ENCODE peak calls at places on chromosomes 5 and 9, in four cellular contexts. One of them, this sample, is unnamed.

GRCh38 chr5:67338416-67338815 is 141.8 kb upstream of the CD180 start:
- DNase-seq in sigmoid colon: no peak
- DNase-seq in right atrium auricular region: no peak
- DNase-seq in K562: no peak
- DNase-seq in this sample: no peak

GRCh38 chr9:3240651-3241268 is 285.0 kb downstream of the RFX3 start:
- DNase-seq in sigmoid colon: peak
- DNase-seq in right atrium auricular region: peak
- DNase-seq in K562: peak
- DNase-seq in this sample: peak

GRCh38 chr5:129003232-129003631 is 37.9 kb downstream of the SLC27A6 start:
- DNase-seq in sigmoid colon: no peak
- DNase-seq in right atrium auricular region: no peak
- DNase-seq in K562: no peak
- DNase-seq in this sample: peak

GRCh38 chr9:93984860-93985259 is 29.7 kb upstream of the BARX1 start:
- DNase-seq in sigmoid colon: no peak
- DNase-seq in right atrium auricular region: no peak
- DNase-seq in K562: no peak
- DNase-seq in this sample: no peak

GRCh38 chr5:40124367-40124766 is 555.3 kb upstream of the PTGER4 start:
- DNase-seq in sigmoid colon: no peak
- DNase-seq in right atrium auricular region: no peak
- DNase-seq in K562: no peak
- DNase-seq in this sample: no peak

GRCh38 chr9:108035485-108035884 is 545.9 kb upstream of the KLF4 start:
- DNase-seq in sigmoid colon: no peak
- DNase-seq in right atrium auricular region: no peak
- DNase-seq in K562: no peak
- DNase-seq in this sample: no peak

GRCh38 chr5:34524123-34524522 is 132.0 kb upstream of the RAI14 start:
- DNase-seq in sigmoid colon: no peak
- DNase-seq in right atrium auricular region: no peak
- DNase-seq in K562: peak
- DNase-seq in this sample: peak

GRCh38 chr9:34084562-34084961 is 35.9 kb upstream of the UBAP2 start:
- DNase-seq in sigmoid colon: peak
- DNase-seq in right atrium auricular region: no peak
- DNase-seq in K562: no peak
- DNase-seq in this sample: no peak

DNA sequence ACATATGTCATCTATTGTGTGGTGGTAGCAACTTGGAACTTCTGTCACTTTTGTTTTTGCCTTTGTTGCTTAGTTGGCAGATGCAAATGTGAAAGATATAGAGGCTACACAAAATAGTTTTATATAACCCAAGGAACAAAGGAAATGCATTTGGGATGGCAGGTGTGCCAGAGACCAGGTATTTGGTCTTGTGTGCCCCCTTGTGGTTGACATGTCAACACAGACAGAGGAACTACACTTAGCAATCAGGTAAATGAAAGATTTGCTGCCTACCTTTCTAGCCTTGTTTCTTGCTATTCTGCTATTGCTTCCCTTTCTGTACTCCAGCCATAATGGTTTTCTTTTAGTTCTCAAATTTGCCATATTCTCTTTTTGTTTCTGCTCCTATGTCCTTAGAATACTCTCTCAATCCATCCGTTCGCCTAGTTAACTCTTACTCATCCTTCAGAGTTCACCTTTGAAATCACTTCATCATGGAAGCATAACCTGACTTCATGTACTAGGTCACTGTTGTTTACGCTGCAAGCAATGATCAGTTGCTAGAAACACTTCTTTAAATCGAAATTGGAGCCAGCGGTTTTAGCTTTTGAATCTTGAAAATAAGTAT is 119.5 kb downstream of the TRPM3 start:
- DNase-seq in sigmoid colon: no peak
- DNase-seq in right atrium auricular region: no peak
- DNase-seq in K562: peak
- DNase-seq in this sample: peak
- TF ChIP-seq CTCF in sigmoid colon: peak
- TF ChIP-seq CTCF in right atrium auricular region: no peak
- TF ChIP-seq CTCF in K562: peak
- TF ChIP-seq CTCF in this sample: peak

DNA sequence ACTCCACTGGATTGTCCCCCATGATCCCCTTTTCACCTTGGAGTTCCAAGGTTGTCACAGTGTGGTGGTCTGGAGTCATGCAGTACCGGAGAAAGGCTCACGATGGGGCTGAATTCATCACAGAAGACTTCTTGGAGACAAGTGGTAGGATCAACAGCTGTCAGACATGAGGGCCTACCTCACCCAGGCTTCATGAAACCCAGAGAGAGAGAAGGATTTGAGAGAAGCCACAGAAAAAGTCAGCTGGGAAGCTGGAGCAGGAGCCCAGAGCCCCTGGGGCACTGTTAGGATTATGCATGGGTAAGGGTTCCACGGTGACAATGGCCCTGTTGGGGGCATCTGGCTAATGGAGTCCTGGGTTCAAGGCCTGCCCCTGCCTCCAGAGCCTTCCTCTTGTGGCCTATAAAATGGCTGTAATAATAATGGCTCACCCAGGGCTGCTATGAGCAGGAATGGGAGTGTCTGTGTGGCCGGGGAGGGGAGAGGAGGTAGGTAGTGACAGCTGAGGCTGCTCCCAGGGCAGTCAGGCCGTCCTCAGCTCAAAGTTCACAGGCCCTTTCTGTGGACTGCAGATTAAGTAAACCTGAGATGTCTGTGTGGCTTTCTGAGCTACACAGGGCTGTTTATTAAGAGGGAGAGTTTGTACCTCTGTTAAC is 910 bp downstream of the TRIM14 start:
- DNase-seq in sigmoid colon: no peak
- DNase-seq in right atrium auricular region: no peak
- DNase-seq in K562: peak
- DNase-seq in this sample: peak
- TF ChIP-seq CTCF in sigmoid colon: no peak
- TF ChIP-seq CTCF in right atrium auricular region: no peak
- TF ChIP-seq CTCF in K562: peak
- TF ChIP-seq CTCF in this sample: peak

GRCh38 chr5:167906209-167906853 is 385.1 kb upstream of the WWC1 start:
- DNase-seq in sigmoid colon: no peak
- DNase-seq in right atrium auricular region: no peak
- DNase-seq in K562: no peak
- DNase-seq in this sample: no peak
- TF ChIP-seq CTCF in sigmoid colon: no peak
- TF ChIP-seq CTCF in right atrium auricular region: no peak
- TF ChIP-seq CTCF in K562: no peak
- TF ChIP-seq CTCF in this sample: no peak

GRCh38 chr5:148687871-148688270 is 33.5 kb upstream of the HTR4 start:
- DNase-seq in sigmoid colon: no peak
- DNase-seq in right atrium auricular region: no peak
- DNase-seq in K562: no peak
- DNase-seq in this sample: no peak

GRCh38 chr5:148688787-148689186 is 34.5 kb upstream of the HTR4 start:
- DNase-seq in sigmoid colon: no peak
- DNase-seq in right atrium auricular region: no peak
- DNase-seq in K562: no peak
- DNase-seq in this sample: peak

GRCh38 chr5:148684528-148684927 is 30.2 kb upstream of the HTR4 start:
- DNase-seq in sigmoid colon: no peak
- DNase-seq in right atrium auricular region: no peak
- DNase-seq in K562: no peak
- DNase-seq in this sample: peak

GRCh38 chr5:148685520-148686134 is 31.3 kb upstream of the HTR4 start:
- DNase-seq in sigmoid colon: no peak
- DNase-seq in right atrium auricular region: no peak
- DNase-seq in K562: no peak
- DNase-seq in this sample: no peak

DNA sequence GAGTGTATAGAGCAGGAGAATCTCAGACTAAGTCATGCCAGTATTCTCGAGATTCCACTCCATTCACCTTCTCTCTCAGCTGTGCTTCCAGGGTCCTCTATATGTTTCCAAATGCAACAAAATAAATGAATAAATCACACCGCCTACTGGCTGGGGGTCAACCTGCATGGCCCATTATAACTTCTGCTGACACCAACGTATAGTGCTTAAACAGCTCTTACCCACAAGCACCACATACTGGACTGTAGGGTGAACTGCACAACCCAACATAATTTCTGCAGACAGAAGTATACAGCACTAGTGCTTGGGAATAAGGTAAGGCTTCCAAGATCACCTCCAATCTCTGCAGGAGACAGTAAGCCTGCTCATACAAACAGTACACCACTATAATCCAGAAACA is 33.1 kb upstream of the HTR4 start:
- DNase-seq in sigmoid colon: no peak
- DNase-seq in right atrium auricular region: no peak
- DNase-seq in K562: peak
- DNase-seq in this sample: peak
- TF ChIP-seq CTCF in sigmoid colon: no peak
- TF ChIP-seq CTCF in right atrium auricular region: no peak
- TF ChIP-seq CTCF in K562: peak
- TF ChIP-seq CTCF in this sample: peak

DNA sequence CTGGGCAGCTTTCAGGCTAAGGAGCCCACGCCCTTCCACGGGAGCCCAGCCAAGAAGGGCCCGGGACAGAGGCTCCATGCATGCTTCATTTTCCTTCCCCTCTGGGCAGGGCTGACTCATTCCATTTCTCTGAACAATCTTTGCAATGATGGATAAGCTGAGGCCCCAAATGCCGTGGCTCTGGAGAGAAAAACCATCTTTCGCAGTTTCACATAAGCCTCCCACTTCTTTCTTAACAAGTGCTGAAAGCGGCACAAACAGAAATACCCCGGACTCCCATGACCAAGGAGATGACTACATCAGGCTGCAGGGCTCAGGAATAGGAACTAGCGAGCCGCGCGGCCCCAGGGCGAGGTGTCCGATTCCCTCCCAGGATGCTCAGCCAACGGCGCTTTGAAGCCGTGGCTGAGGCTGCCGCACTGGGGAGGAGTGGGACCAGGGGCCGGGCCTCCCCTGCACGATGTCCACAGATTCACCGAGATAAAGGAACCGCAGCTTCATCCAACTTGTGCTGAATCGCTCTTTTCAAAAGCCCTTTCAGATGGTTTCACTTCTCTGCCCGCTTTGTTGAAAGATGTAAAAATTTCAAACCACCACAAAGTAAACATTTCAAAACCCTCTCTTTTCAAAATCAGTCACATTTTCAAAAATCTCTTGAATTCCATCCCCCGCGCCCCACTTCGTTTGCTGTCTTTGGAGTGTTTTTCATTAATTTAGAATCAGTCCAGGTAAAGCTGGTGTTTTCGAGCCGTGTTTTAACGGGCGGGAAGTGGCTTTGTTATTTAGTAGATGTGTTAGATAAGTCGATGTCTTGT is 96.6 kb upstream of the LMX1B start:
- DNase-seq in sigmoid colon: no peak
- DNase-seq in right atrium auricular region: peak
- DNase-seq in K562: no peak
- DNase-seq in this sample: peak
- TF ChIP-seq CTCF in sigmoid colon: no peak
- TF ChIP-seq CTCF in right atrium auricular region: no peak
- TF ChIP-seq CTCF in K562: no peak
- TF ChIP-seq CTCF in this sample: no peak

DNA sequence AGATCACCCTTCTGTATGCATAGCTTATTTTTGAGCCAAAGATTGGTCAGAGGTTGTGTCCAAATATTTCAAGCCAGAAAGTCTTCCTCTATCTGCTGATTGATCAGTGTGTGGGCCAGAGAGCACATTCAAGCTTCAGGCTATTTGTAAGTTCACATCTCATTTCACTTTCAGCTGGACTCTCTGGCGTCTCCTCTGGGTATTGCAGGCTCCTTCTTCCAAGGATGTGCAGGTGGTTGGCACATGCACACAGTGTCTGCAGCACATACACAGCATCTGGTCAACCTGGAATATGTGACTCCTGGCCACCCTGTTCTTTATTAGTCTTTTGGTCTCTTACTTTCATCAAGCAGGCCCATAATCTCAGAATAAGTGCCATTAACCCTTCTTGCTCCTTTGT is 516.1 kb downstream of the ANXA1 start:
- DNase-seq in sigmoid colon: no peak
- DNase-seq in right atrium auricular region: no peak
- DNase-seq in K562: no peak
- DNase-seq in this sample: peak
- TF ChIP-seq CTCF in sigmoid colon: no peak
- TF ChIP-seq CTCF in right atrium auricular region: no peak
- TF ChIP-seq CTCF in K562: no peak
- TF ChIP-seq CTCF in this sample: peak

This sample was measured in epithelial cell of esophagus.